ENCODE peak calls at places on chromosomes 4 and X, in nine cellular contexts. P, Y, B, Z, H, W, V, T and M are unnamed samples.

GRCh38 chrX:15877380-15877779 is 22.8 kb upstream of the AP1S2 start:
- DNase-seq in P (no peak), Y (peak), B (no peak), Z (peak), H (peak), W (no peak), V (no peak), T (no peak), M (no peak)

GRCh38 chr4:124105212-124105611 is 607.3 kb downstream of the ANKRD50 start:
- DNase-seq in P (no peak), Y (no peak), B (no peak), Z (no peak), H (peak), W (no peak), V (no peak), T (no peak), M (no peak)

GRCh38 chrX:102712216-102712966 is at the start of gene GPRASP2:
- DNase-seq in P (no peak), Y (no peak), B (no peak), Z (peak), H (peak), W (no peak), V (no peak), T (peak), M (peak)

GRCh38 chr4:24274401-24275035 is 309.8 kb downstream of the DHX15 start:
- DNase-seq in P (no peak), Y (peak), B (no peak), Z (no peak), H (peak), W (no peak), V (no peak), T (no peak), M (no peak)

GRCh38 chr4:120009731-120010130 is 56.9 kb downstream of the MAD2L1 start:
- DNase-seq in P (no peak), Y (no peak), B (no peak), Z (no peak), H (peak), W (peak), V (no peak), T (no peak), M (no peak)

GRCh38 chr4:39353478-39354177 is 12.5 kb downstream of the RFC1 start:
- DNase-seq in P (no peak), Y (no peak), B (no peak), Z (no peak), H (no peak), W (peak), V (peak), T (no peak), M (no peak)

GRCh38 chrX:12986886-12987285 is 12.0 kb downstream of the TMSB4X start:
- DNase-seq in P (no peak), Y (no peak), B (no peak), Z (no peak), H (peak), W (no peak), V (no peak), T (no peak), M (no peak)

GRCh38 chrX:150692837-150693781 is at the start of gene MTMR1:
- DNase-seq in P (no peak), Y (no peak), B (peak), Z (peak), H (peak), W (no peak), V (peak), T (peak), M (peak)

GRCh38 chr4:47373174-47373573 is 90.3 kb downstream of the COMMD8 start:
- DNase-seq in P (no peak), Y (no peak), B (no peak), Z (no peak), H (no peak), W (no peak), V (no peak), T (no peak), M (no peak)

GRCh38 chrX:13759152-13759718 is 24.7 kb downstream of the OFD1 start:
- DNase-seq in P (no peak), Y (no peak), B (no peak), Z (no peak), H (no peak), W (no peak), V (peak), T (no peak), M (no peak)

GRCh38 chr4:15232725-15233597 is 194.9 kb upstream of the C1QTNF7 start:
- DNase-seq in P (no peak), Y (no peak), B (no peak), Z (no peak), H (peak), W (no peak), V (no peak), T (no peak), M (no peak)

GRCh38 chrX:40644175-40644574 is 3.2 kb downstream of the CXorf38 start:
- DNase-seq in P (no peak), Y (no peak), B (no peak), Z (no peak), H (no peak), W (no peak), V (no peak), T (no peak), M (no peak)

GRCh38 chr4:47852121-47852520 is 14.3 kb upstream of the CORIN start:
- DNase-seq in P (no peak), Y (no peak), B (no peak), Z (no peak), H (no peak), W (peak), V (no peak), T (no peak), M (no peak)

GRCh38 chr4:11505225-11505971 is 76.7 kb upstream of the HS3ST1 start:
- DNase-seq in P (no peak), Y (peak), B (no peak), Z (no peak), H (peak), W (no peak), V (no peak), T (no peak), M (no peak)

GRCh38 chrX:3348191-3348590 is 1.7 kb upstream of the MXRA5 start:
- DNase-seq in P (peak), Y (no peak), B (no peak), Z (no peak), H (no peak), W (no peak), V (no peak), T (no peak), M (no peak)

GRCh38 chr4:140372607-140373327 is 679 bp upstream of the SCOC start:
- DNase-seq in P (no peak), Y (no peak), B (peak), Z (no peak), H (peak), W (no peak), V (peak), T (no peak), M (no peak)

GRCh38 chrX:44241551-44241950 is 101.9 kb downstream of the EFHC2 start:
- DNase-seq in P (no peak), Y (no peak), B (no peak), Z (no peak), H (no peak), W (no peak), V (no peak), T (no peak), M (no peak)

GRCh38 chr4:143185253-143186107 is 763 bp downstream of the USP38 start:
- DNase-seq in P (peak), Y (no peak), B (peak), Z (peak), H (peak), W (no peak), V (no peak), T (peak), M (peak)

GRCh38 chr4:183130328-183131155 is 31.5 kb downstream of the WWC2 start:
- DNase-seq in P (no peak), Y (no peak), B (no peak), Z (no peak), H (peak), W (no peak), V (no peak), T (peak), M (no peak)

GRCh38 chr4:122456228-122457106 is at the start of gene IL2:
- DNase-seq in P (no peak), Y (no peak), B (no peak), Z (no peak), H (no peak), W (no peak), V (no peak), T (no peak), M (no peak)

GRCh38 chrX:139559383-139560042 is 29.0 kb downstream of the F9 start:
- DNase-seq in P (no peak), Y (peak), B (no peak), Z (no peak), H (peak), W (no peak), V (peak), T (peak), M (no peak)

GRCh38 chrX:120517936-120518335 is 42.8 kb downstream of the CUL4B start:
- DNase-seq in P (no peak), Y (peak), B (no peak), Z (no peak), H (peak), W (no peak), V (no peak), T (no peak), M (no peak)

GRCh38 chr4:2873329-2873728 is 29.7 kb downstream of the ADD1 start:
- DNase-seq in P (no peak), Y (no peak), B (no peak), Z (no peak), H (no peak), W (no peak), V (no peak), T (no peak), M (no peak)

GRCh38 chrX:107716816-107717700 is 58.5 kb downstream of the TSC22D3 start:
- DNase-seq in P (peak), Y (no peak), B (peak), Z (peak), H (peak), W (no peak), V (peak), T (peak), M (peak)

GRCh38 chrX:109920325-109920724 is 82.6 kb upstream of the TMEM164 start:
- DNase-seq in P (no peak), Y (no peak), B (no peak), Z (no peak), H (no peak), W (no peak), V (no peak), T (no peak), M (no peak)

GRCh38 chrX:72305286-72306084 is at the start of gene CITED1:
- DNase-seq in P (peak), Y (no peak), B (no peak), Z (no peak), H (no peak), W (no peak), V (no peak), T (peak), M (peak)

GRCh38 chr4:174406416-174406815 is 115.9 kb downstream of the HPGD start:
- DNase-seq in P (no peak), Y (no peak), B (no peak), Z (no peak), H (no peak), W (no peak), V (no peak), T (no peak), M (no peak)

GRCh38 chr4:147103403-147103946 is 157.8 kb upstream of the TTC29 start:
- DNase-seq in P (peak), Y (peak), B (no peak), Z (peak), H (peak), W (no peak), V (no peak), T (no peak), M (no peak)

GRCh38 chr4:37717575-37717974 is 31.4 kb upstream of the RELL1 start:
- DNase-seq in P (no peak), Y (no peak), B (no peak), Z (no peak), H (peak), W (peak), V (no peak), T (no peak), M (no peak)

GRCh38 chr4:138003248-138003647 is 238.9 kb downstream of the SLC7A11 start:
- DNase-seq in P (no peak), Y (no peak), B (no peak), Z (no peak), H (no peak), W (no peak), V (peak), T (no peak), M (no peak)

GRCh38 chr4:102869569-102870227 is 906 bp downstream of the CISD2 start:
- DNase-seq in P (no peak), Y (no peak), B (no peak), Z (no peak), H (no peak), W (no peak), V (no peak), T (no peak), M (no peak)

GRCh38 chrX:47497274-47497673 is 14.3 kb upstream of the ZNF41 start:
- DNase-seq in P (no peak), Y (no peak), B (no peak), Z (no peak), H (peak), W (no peak), V (no peak), T (no peak), M (no peak)

GRCh38 chr4:24328711-24329110 is 255.6 kb downstream of the DHX15 start:
- DNase-seq in P (no peak), Y (no peak), B (no peak), Z (no peak), H (no peak), W (no peak), V (no peak), T (no peak), M (no peak)

GRCh38 chrX:105829006-105829405 is 6.7 kb downstream of the NRK start:
- DNase-seq in P (no peak), Y (no peak), B (no peak), Z (no peak), H (peak), W (no peak), V (no peak), T (no peak), M (no peak)

DNA sequence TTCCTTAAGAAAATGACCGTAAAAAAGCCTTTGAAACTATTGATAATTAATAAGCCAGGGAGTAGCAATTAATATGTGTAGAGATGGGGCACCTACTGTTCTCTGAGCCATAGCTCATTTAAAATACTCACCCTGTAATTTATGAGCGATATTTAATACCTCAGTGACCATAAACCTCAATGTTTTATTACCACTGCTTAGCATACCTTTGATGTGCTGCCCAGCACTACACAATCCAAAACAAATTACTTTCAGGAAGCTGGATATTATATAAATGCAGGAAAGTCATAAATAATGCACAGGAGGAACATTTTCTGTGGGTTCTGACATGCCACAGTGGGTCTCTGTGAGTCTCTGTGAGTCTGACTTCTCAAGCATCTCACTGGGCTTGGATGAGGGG is 166.1 kb upstream of the RPL34 start:
- DNase-seq in P (no peak), Y (no peak), B (no peak), Z (no peak), H (no peak), W (no peak), V (no peak), T (no peak), M (no peak)
- TF ChIP-seq CTCF in P (no peak), Y (no peak), B (no peak), Z (no peak), H (no peak), W (no peak), V (no peak), T (no peak), M (no peak)

GRCh38 chr4:7871356-7871755 is 68.3 kb downstream of the AFAP1 start:
- DNase-seq in P (no peak), Y (no peak), B (no peak), Z (no peak), H (no peak), W (no peak), V (no peak), T (no peak), M (no peak)

GRCh38 chr4:7867701-7868429 is 71.8 kb downstream of the AFAP1 start:
- DNase-seq in P (no peak), Y (no peak), B (no peak), Z (no peak), H (peak), W (no peak), V (no peak), T (no peak), M (no peak)

GRCh38 chr4:7868430-7868775 is 71.3 kb downstream of the AFAP1 start:
- DNase-seq in P (no peak), Y (no peak), B (no peak), Z (no peak), H (no peak), W (no peak), V (no peak), T (no peak), M (no peak)

GRCh38 chr4:7867191-7867590 is 72.5 kb downstream of the AFAP1 start:
- DNase-seq in P (no peak), Y (no peak), B (no peak), Z (no peak), H (no peak), W (no peak), V (no peak), T (no peak), M (no peak)

DNA sequence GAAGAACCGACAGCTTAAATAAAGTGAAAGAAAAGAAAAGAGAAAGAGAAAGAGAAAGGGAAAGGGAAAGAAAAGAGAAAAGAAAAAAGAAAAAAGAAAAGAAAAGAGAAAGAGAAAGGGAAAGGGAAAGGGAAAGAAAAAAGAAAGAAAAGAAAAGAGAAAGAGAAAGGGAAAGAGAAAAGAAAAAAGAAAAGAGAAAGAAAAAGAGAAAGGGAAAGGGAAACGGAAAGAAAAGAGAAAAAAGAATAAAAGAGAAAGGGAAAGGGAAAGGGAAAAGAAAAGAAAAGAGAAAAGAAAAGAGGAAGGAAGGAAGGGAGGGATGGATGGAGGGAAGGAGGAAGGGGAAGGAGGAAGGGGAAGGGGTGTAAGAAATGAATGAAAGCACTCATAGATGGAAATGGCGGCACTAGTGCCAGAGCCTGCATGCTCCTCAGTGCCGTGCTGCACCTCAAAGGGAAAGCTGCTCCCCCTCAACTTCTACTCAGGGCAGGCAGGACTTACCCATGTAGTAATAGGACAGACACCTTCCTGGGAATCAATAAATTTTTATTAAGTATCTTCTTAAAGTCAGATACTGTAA is 70.7 kb downstream of the AFAP1 start:
- DNase-seq in P (no peak), Y (no peak), B (no peak), Z (no peak), H (no peak), W (no peak), V (no peak), T (no peak), M (no peak)
- TF ChIP-seq CTCF in P (no peak), Y (no peak), B (peak), Z (no peak), H (no peak), W (no peak), V (no peak), T (no peak), M (no peak)

GRCh38 chr4:52983563-52984303 is 121.6 kb downstream of the RASL11B start:
- DNase-seq in P (no peak), Y (peak), B (no peak), Z (no peak), H (peak), W (peak), V (no peak), T (peak), M (no peak)

GRCh38 chr4:52984469-52984868 is 122.4 kb downstream of the RASL11B start:
- DNase-seq in P (no peak), Y (no peak), B (no peak), Z (no peak), H (peak), W (no peak), V (no peak), T (no peak), M (no peak)

GRCh38 chr4:52979821-52980590 is 117.9 kb downstream of the RASL11B start:
- DNase-seq in P (no peak), Y (no peak), B (no peak), Z (no peak), H (peak), W (no peak), V (no peak), T (no peak), M (no peak)

GRCh38 chr4:52979020-52979419 is 116.9 kb downstream of the RASL11B start:
- DNase-seq in P (no peak), Y (no peak), B (no peak), Z (no peak), H (peak), W (no peak), V (no peak), T (no peak), M (no peak)

GRCh38 chr4:52982246-52982950 is 120.3 kb downstream of the RASL11B start:
- DNase-seq in P (no peak), Y (no peak), B (no peak), Z (no peak), H (peak), W (no peak), V (no peak), T (no peak), M (no peak)
- TF ChIP-seq CTCF in P (peak), Y (peak), B (no peak), Z (peak), H (peak), W (peak), V (peak), T (peak), M (peak)

GRCh38 chr4:150720973-150721518 is 139.1 kb downstream of the MAB21L2 start:
- DNase-seq in P (no peak), Y (no peak), B (no peak), Z (no peak), H (no peak), W (no peak), V (peak), T (no peak), M (no peak)

GRCh38 chr4:150725957-150726523 is 144.1 kb downstream of the MAB21L2 start:
- DNase-seq in P (no peak), Y (no peak), B (no peak), Z (no peak), H (no peak), W (no peak), V (no peak), T (no peak), M (no peak)

GRCh38 chr4:150723727-150724411 is 141.9 kb downstream of the MAB21L2 start:
- DNase-seq in P (no peak), Y (no peak), B (no peak), Z (no peak), H (no peak), W (no peak), V (no peak), T (no peak), M (no peak)

GRCh38 chr4:150717952-150718351 is 136.0 kb downstream of the MAB21L2 start:
- DNase-seq in P (no peak), Y (no peak), B (no peak), Z (no peak), H (no peak), W (no peak), V (no peak), T (no peak), M (no peak)

DNA sequence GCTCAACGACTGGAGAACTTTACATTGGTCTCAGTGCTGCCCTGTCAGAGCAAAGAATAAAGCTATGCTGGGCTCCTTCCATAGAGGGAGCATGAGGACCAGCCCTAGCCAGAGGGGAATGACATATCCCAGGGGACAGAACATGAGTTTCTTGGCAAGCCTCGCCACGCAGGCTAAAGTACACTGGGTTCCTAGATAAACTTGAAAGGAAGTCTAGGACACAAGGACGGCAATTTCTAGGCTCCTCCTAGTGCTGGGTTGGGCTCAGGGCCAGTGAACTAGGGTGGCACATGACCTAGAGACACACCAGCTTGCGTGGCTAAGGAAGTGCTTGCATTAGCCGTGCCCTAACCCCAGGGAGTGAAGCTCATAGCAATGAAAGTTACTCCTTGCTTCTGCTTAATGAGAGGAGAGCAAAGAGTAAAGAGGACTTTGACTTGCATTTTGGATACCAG is 141.0 kb downstream of the MAB21L2 start:
- DNase-seq in P (peak), Y (peak), B (no peak), Z (peak), H (peak), W (no peak), V (no peak), T (peak), M (no peak)
- TF ChIP-seq CTCF in P (peak), Y (peak), B (no peak), Z (peak), H (no peak), W (no peak), V (no peak), T (peak), M (no peak)